ENCODE peak calls at places on chromosomes 13 and 19, in four cellular contexts. A is MM.1S, U is ascending aorta, T is lung. J is an unnamed sample.

GRCh38 chr19:57280165-57280912 is at the start of gene ZNF460:
- DNase-seq in U (peak; percentile 88), T (peak; percentile 96), A (peak; percentile 97), J (peak; percentile 96)

GRCh38 chr19:4447327-4448146 is 10.1 kb downstream of the UBXN6 start:
- DNase-seq in T (no peak), A (no peak), U (no peak), J (peak; percentile 65)

GRCh38 chr19:53910170-53910518 is 1.1 kb downstream of the CACNG7 start:
- DNase-seq in A (no peak), U (no peak), T (no peak), J (peak; percentile 87)

GRCh38 chr19:11767633-11768133 is 883 bp downstream of the ZNF441 start:
- DNase-seq in U (peak; percentile 8), T (peak; percentile 48), A (peak; percentile 41), J (peak; percentile 47)

GRCh38 chr13:34758628-34759027 is 183.4 kb upstream of the NBEA start:
- DNase-seq in A (no peak), T (no peak), U (no peak), J (no peak)

GRCh38 chr19:39986643-39987042 is 10.2 kb upstream of the ZNF546 start:
- DNase-seq in T (no peak), U (no peak), A (no peak), J (no peak)

GRCh38 chr13:20825476-20825875 is 51.7 kb upstream of the EEF1AKMT1 start:
- DNase-seq in T (no peak), U (no peak), A (peak; percentile 17), J (no peak)

GRCh38 chr13:37306778-37307544 is 201.5 kb upstream of the CSNK1A1L start:
- DNase-seq in U (no peak), T (no peak), A (no peak), J (no peak)

GRCh38 chr19:16249826-16250434 is 52.2 kb downstream of the AP1M1 start:
- DNase-seq in A (no peak), T (no peak), U (no peak), J (no peak)

GRCh38 chr19:11577451-11578341 is at the start of gene ACP5:
- DNase-seq in T (no peak), A (no peak), U (no peak), J (peak; percentile 61)

GRCh38 chr19:27746691-27747380 is 1466.1 kb downstream of the UQCRFS1 start:
- DNase-seq in A (peak; percentile 69), U (no peak), T (peak; percentile 20), J (peak; percentile 71)

GRCh38 chr19:567296-567900 is 5.0 kb upstream of the BSG start:
- DNase-seq in U (no peak), A (no peak), T (no peak), J (no peak)

GRCh38 chr19:13100031-13100588 is 2.5 kb downstream of the LYL1 start:
- DNase-seq in T (no peak), A (no peak), U (no peak), J (no peak)

GRCh38 chr13:49112782-49113525 is 107.2 kb upstream of the MLNR start:
- DNase-seq in A (no peak), U (no peak), T (no peak), J (peak; percentile 56)

GRCh38 chr13:59345316-59345715 is 818.4 kb downstream of the DIAPH3 start:
- DNase-seq in A (no peak), T (no peak), U (no peak), J (no peak)

GRCh38 chr19:35055715-35056179 is 14.2 kb downstream of the HPN start:
- DNase-seq in T (no peak), A (peak; percentile 28), U (no peak), J (peak; percentile 91)

GRCh38 chr19:21463449-21464105 is 41.8 kb upstream of the ZNF429 start:
- DNase-seq in T (peak; percentile 61), U (no peak), A (no peak), J (peak; percentile 96)

GRCh38 chr19:10315335-10316214 is at the start of gene FDX2:
- DNase-seq in U (no peak), T (peak; percentile 90), A (peak; percentile 87), J (peak; percentile 97)

GRCh38 chr19:21498651-21499050 is 6.8 kb upstream of the ZNF429 start:
- DNase-seq in U (no peak), A (no peak), T (no peak), J (no peak)

GRCh38 chr13:106284358-106284757 is 251.1 kb downstream of the EFNB2 start:
- DNase-seq in A (no peak), T (no peak), U (no peak), J (no peak)
- H3K27me3 ChIP-seq in A (no peaks in the 10 kb centered on the region), T (no peaks in the 10 kb centered on the region), U (no peaks in the 10 kb centered on the region), J (no peaks in the 10 kb centered on the region)

GRCh38 chr19:2720777-2721569 is at the start of gene DIRAS1:
- DNase-seq in T (no peak), U (no peak), A (no peak), J (peak; percentile 96)
- H3K4me3 ChIP-seq in T (no peak within 1 kb of the TSS), U (peak within 1 kb of the TSS; percentile 51), A (no peak within 1 kb of the TSS), J (peak within 1 kb of the TSS; percentile 52)

DNA sequence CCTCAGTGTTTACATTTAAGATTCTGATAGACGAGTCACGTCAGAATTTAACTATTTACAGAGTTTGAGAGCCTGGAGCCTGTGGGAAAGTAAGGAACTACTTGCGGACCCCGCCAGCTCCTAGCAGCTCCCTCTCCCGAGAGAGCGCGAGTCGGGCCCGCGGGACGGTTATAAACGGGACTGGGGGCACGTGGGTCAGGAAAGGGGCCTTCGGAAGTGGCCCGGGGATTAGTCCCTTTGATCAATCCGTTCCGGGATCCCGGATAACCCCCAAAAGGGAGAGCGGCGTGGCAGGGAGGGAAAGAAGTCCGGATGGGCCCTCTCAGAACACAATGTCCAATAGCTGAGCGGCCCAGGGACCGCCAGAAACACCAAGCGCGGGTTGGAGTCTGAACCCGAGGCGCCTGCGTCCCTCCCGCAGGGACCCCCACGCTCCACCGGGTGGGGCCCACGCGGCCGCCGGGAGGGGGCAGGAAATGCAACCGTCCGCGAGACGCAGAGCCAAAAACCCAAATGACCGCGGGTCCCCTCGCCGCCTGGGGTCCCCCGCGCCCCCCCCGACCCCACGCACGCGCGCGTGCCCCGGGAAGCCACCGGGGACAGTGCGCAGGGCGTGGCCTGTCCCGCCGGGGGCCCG is 3.6 kb downstream of the ZIC5 start:
- DNase-seq in T (no peak), A (no peak), U (no peak), J (peak; percentile 62)
- H3K27me3 ChIP-seq in T (peaks cover 9% of the 10 kb centered on the region), A (peaks cover 6% of the 10 kb centered on the region), U (peaks cover 46% of the 10 kb centered on the region), J (peaks cover 37% of the 10 kb centered on the region)

GRCh38 chr19:58304255-58304654 is 922 bp upstream of the ERVK3-1 start:
- DNase-seq in T (no peak), U (no peak), A (no peak), J (peak; percentile 57)

GRCh38 chr19:58305065-58305931 is at the start of gene ERVK3-1:
- DNase-seq in T (peak; percentile 96), A (peak; percentile 97), U (peak; percentile 88), J (peak; percentile 97)

GRCh38 chr19:58305932-58306323 is 751 bp downstream of the ERVK3-1 start:
- DNase-seq in T (no peak), A (peak; percentile 39), U (no peak), J (no peak)

GRCh38 chr19:58307736-58308135 is 2.6 kb downstream of the ERVK3-1 start:
- DNase-seq in T (no peak), U (no peak), A (no peak), J (no peak)

DNA sequence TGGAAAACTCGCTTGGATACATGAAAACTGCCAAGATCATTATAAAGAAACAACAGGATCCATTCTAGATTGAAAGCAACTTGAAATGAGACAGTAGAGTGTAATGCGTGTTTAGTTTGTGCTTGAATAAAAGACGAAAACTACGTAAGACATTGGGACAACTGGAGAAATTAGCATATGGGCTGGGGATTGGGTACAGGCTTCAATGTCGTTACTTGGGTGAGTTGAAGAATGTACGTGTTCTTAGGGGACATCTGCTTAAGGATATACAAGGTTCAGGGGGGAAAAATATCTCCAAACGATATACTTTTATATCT is 471 bp upstream of the ERVK3-1 start:
- DNase-seq in U (no peak), A (no peak), T (no peak), J (peak; percentile 71)
- H3K4me3 ChIP-seq in U (peak overlapping the region; percentile 77), A (peak overlapping the region; percentile 78), T (no peak overlapping the region), J (peak overlapping the region; percentile 28)

GRCh38 chr13:70932511-70932910 is 824.3 kb upstream of the KLHL1 start:
- DNase-seq in A (no peak), T (no peak), U (no peak), J (no peak)
- H3K27me3 ChIP-seq in A (no peaks in the 10 kb centered on the region), T (no peaks in the 10 kb centered on the region), U (no peaks in the 10 kb centered on the region), J (no peaks in the 10 kb centered on the region)

GRCh38 chr13:64534302-64534701 is 2695.8 kb downstream of the PCDH9 start:
- DNase-seq in U (no peak), A (no peak), T (no peak), J (no peak)
- H3K4me3 ChIP-seq in U (no peak overlapping the region), A (no peak overlapping the region), T (no peak overlapping the region), J (no peak overlapping the region)